ENCODE peak calls at places on chromosome 7, in five cellular contexts. E is testis, Q is heart right ventricle, K is astrocyte, G is GM20000. X is an unnamed sample.

GRCh38 chr7:148535227-148535626 is 55.3 kb upstream of the C7orf33 start:
- DNase-seq in K (no peak), E (peak; percentile 25), Q (no peak), G (peak; percentile 25), X (no peak)

GRCh38 chr7:137160236-137160635 is 183.3 kb downstream of the PTN start:
- DNase-seq in G (no peak), K (peak; percentile 48), Q (no peak), E (no peak), X (no peak)

GRCh38 chr7:47362984-47363383 is 218.9 kb downstream of the TNS3 start:
- DNase-seq in K (no peak), Q (no peak), G (no peak), E (no peak), X (no peak)

GRCh38 chr7:43954524-43955228 is 28.4 kb downstream of the UBE2D4 start:
- DNase-seq in E (peak; percentile 57), G (peak; percentile 50), Q (no peak), K (peak; percentile 44), X (peak; percentile 9)

GRCh38 chr7:17434191-17434590 is 135.7 kb downstream of the AHR start:
- DNase-seq in K (no peak), E (no peak), Q (no peak), G (no peak), X (peak; percentile 9)

GRCh38 chr7:26508481-26508880 is 216.8 kb downstream of the SNX10 start:
- DNase-seq in E (no peak), K (no peak), Q (no peak), G (no peak), X (no peak)

GRCh38 chr7:94922457-94922856 is 15.1 kb downstream of the PPP1R9A start:
- DNase-seq in Q (no peak), G (no peak), K (no peak), E (no peak), X (no peak)

GRCh38 chr7:81211617-81212016 is 292.8 kb upstream of the SEMA3C start:
- DNase-seq in Q (no peak), K (peak; percentile 83), E (no peak), G (no peak), X (no peak)

GRCh38 chr7:42407311-42407710 is 170.3 kb upstream of the GLI3 start:
- DNase-seq in K (no peak), Q (no peak), E (no peak), G (no peak), X (no peak)

GRCh38 chr7:83925860-83926259 is 268.7 kb downstream of the SEMA3A start:
- DNase-seq in E (no peak), G (no peak), K (no peak), Q (no peak), X (no peak)

GRCh38 chr7:55550010-55550409 is 22.3 kb downstream of the VOPP1 start:
- DNase-seq in E (no peak), K (no peak), Q (no peak), G (no peak), X (no peak)

GRCh38 chr7:152759655-152760383 is at the start of gene ACTR3B:
- DNase-seq in K (peak; percentile 56), E (peak; percentile 88), Q (peak; percentile 93), G (peak; percentile 97), X (peak; percentile 85)

GRCh38 chr7:119033641-119034040 is 809.1 kb downstream of the ANKRD7 start:
- DNase-seq in G (no peak), E (no peak), K (no peak), Q (no peak), X (no peak)

GRCh38 chr7:11243739-11244138 is 270.1 kb downstream of the PHF14 start:
- DNase-seq in E (no peak), K (no peak), Q (no peak), G (no peak), X (no peak)

GRCh38 chr7:73452999-73453635 is 19.5 kb downstream of the FZD9 start:
- DNase-seq in Q (no peak), E (no peak), K (no peak), G (no peak), X (no peak)

GRCh38 chr7:151742713-151743480 is 134.0 kb downstream of the PRKAG2 start:
- DNase-seq in Q (peak; percentile 64), K (peak; percentile 43), E (no peak), G (peak; percentile 54), X (no peak)

GRCh38 chr7:83947260-83947659 is 247.3 kb downstream of the SEMA3A start:
- DNase-seq in K (no peak), Q (no peak), E (peak; percentile 25), G (peak; percentile 11), X (no peak)

GRCh38 chr7:134364619-134365037 is 47.9 kb upstream of the SLC35B4 start:
- DNase-seq in G (no peak), K (peak; percentile 36), E (no peak), Q (no peak), X (no peak)

GRCh38 chr7:491958-492713 is 27.5 kb downstream of the PDGFA start:
- DNase-seq in Q (peak; percentile 6), G (no peak), K (no peak), E (no peak), X (no peak)

GRCh38 chr7:10568891-10569290 is 404.8 kb upstream of the PHF14 start:
- DNase-seq in Q (no peak), E (no peak), K (no peak), G (no peak), X (no peak)

GRCh38 chr7:143323650-143324049 is 7.7 kb downstream of the CLCN1 start:
- DNase-seq in G (no peak), Q (no peak), E (no peak), K (no peak), X (no peak)

GRCh38 chr7:32942783-32943653 is 14.2 kb upstream of the FKBP9 start:
- DNase-seq in K (peak; percentile 70), Q (peak; percentile 85), E (peak; percentile 80), G (peak; percentile 93), X (peak; percentile 76)

GRCh38 chr7:927031-927671 is 27.3 kb downstream of the ADAP1 start:
- DNase-seq in K (no peak), E (no peak), G (no peak), Q (no peak), X (peak; percentile 0)

GRCh38 chr7:186516-187113 is 5.8 kb upstream of the FAM20C start:
- DNase-seq in Q (no peak), E (no peak), K (no peak), G (no peak), X (no peak)

GRCh38 chr7:158976468-158976848 is 120.1 kb downstream of the DYNC2I1 start:
- DNase-seq in E (no peak), G (peak; percentile 55), K (no peak), Q (no peak), X (no peak)

GRCh38 chr7:110875346-110875745 is 215.6 kb upstream of the LRRN3 start:
- DNase-seq in K (no peak), Q (no peak), E (no peak), G (no peak), X (no peak)

GRCh38 chr7:117208257-117208656 is 114.6 kb downstream of the WNT2 start:
- DNase-seq in Q (no peak), K (no peak), E (no peak), G (no peak), X (no peak)

GRCh38 chr7:99631311-99632109 is 14.8 kb downstream of the ZSCAN25 start:
- DNase-seq in Q (no peak), K (no peak), G (no peak), E (peak; percentile 61), X (no peak)

GRCh38 chr7:91864070-91864469 is 16.4 kb downstream of the MTERF1 start:
- DNase-seq in Q (no peak), K (no peak), E (no peak), G (no peak), X (no peak)

GRCh38 chr7:91866599-91867148 is 13.8 kb downstream of the MTERF1 start:
- DNase-seq in E (no peak), K (no peak), G (no peak), Q (no peak), X (no peak)

GRCh38 chr7:91872928-91873327 is 7.6 kb downstream of the MTERF1 start:
- DNase-seq in G (no peak), E (no peak), Q (no peak), K (no peak), X (no peak)

GRCh38 chr7:91872069-91872468 is 8.4 kb downstream of the MTERF1 start:
- DNase-seq in K (no peak), G (no peak), E (no peak), Q (no peak), X (no peak)

GRCh38 chr7:91869661-91870060 is 10.8 kb downstream of the MTERF1 start:
- DNase-seq in E (no peak), K (no peak), Q (no peak), G (no peak), X (no peak)
- TF ChIP-seq CTCF in E (no peak), K (no peak), Q (no peak), G (no peak), X (no peak)

DNA sequence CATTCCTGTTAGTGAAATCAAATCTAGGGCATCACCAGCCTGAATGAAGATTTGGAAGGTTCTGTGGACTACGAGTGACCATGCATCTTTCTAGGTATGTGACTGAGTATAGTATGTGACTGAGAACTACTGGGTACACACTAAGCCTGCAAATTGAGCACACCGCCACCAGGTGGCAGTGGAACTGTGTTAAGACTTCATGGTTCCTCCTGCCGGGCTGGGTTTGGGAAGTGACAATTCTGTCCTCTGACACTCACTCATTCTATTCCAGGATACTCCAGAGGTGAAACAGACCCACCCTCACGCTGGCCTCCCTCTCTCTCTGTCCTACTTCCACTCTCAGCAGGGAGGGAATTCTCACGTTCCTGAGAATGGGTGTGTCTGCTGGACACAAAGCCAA is 84.0 kb upstream of the TMEM248 start:
- DNase-seq in E (peak; percentile 50), G (no peak), Q (no peak), K (no peak), X (no peak)
- TF ChIP-seq CTCF in E (peak; percentile 36), G (no peak), Q (no peak), K (peak; percentile 33), X (no peak)

DNA sequence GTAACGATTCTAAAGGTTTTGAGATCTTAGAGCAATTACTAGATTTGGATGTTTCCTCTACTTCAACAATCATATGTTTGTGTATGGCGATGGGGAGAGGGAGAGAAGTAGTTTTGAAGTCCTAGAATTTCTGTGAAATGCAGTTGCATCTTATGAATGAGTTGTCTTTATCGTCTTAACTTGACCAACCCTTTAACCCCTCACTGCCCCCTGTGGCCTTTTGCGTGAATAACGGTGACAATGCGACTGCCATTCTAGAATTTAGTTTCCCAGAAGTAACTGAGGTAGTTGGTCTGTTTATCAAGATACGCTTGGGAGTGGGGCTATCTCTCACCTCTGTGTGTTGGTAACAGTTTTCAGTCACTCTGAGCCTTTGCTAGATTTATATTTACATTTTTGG is 204.6 kb downstream of the HDAC9 start:
- DNase-seq in G (peak; percentile 10), K (no peak), E (no peak), Q (no peak), X (no peak)
- TF ChIP-seq CTCF in G (no peak), K (peak; percentile 6), E (no peak), Q (no peak), X (no peak)

GRCh38 chr7:127551941-127552340 is 33.5 kb downstream of the GCC1 start:
- DNase-seq in G (no peak), E (no peak), Q (no peak), K (no peak), X (no peak)

GRCh38 chr7:127556404-127556803 is 29.0 kb downstream of the GCC1 start:
- DNase-seq in G (no peak), K (no peak), Q (no peak), E (no peak), X (no peak)

DNA sequence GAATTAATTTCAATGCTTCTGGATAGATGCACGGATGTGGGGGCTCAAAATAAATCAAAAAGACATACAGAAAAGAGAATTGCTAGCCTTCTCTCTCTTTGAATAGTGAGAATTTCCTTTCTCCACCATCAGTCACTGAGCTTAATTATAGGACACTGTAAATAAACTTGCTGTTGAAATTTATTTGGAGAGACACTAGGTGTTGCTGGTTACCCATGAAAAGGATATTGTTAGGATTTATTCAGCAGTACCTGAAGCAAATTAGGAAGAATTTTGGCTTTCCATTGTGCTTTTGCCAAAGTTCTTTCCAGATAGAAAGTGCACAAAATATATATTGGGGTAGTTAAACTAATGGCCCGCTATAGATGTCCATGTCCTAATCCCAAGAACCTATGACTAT is 27.6 kb downstream of the GCC1 start:
- DNase-seq in E (no peak), G (no peak), K (no peak), Q (no peak), X (no peak)
- TF ChIP-seq CTCF in E (no peak), G (no peak), K (no peak), Q (no peak), X (no peak)